ENCODE peak calls at places on chromosomes 5 and 9, in four cellular contexts. One of them, this sample, is unnamed.

GRCh38 chr5:34657550-34657921 is 1.4 kb downstream of the RAI14 start:
- DNase-seq in right atrium auricular region: no peak
- DNase-seq in neural progenitor cell: peak
- DNase-seq in GM20000: peak
- DNase-seq in this sample: no peak

GRCh38 chr9:100933656-100934055 is 94.9 kb upstream of the PLPPR1 start:
- DNase-seq in GM20000: no peak
- DNase-seq in neural progenitor cell: no peak
- DNase-seq in right atrium auricular region: no peak
- DNase-seq in this sample: no peak

GRCh38 chr9:38003946-38004808 is 64.8 kb downstream of the SHB start:
- DNase-seq in GM20000: no peak
- DNase-seq in right atrium auricular region: no peak
- DNase-seq in neural progenitor cell: no peak
- DNase-seq in this sample: no peak

GRCh38 chr5:58088941-58089340 is 370.9 kb downstream of the PLK2 start:
- DNase-seq in right atrium auricular region: no peak
- DNase-seq in neural progenitor cell: no peak
- DNase-seq in GM20000: no peak
- DNase-seq in this sample: no peak

GRCh38 chr5:34762321-34762871 is 76.6 kb upstream of the TTC23L start:
- DNase-seq in right atrium auricular region: no peak
- DNase-seq in neural progenitor cell: no peak
- DNase-seq in GM20000: no peak
- DNase-seq in this sample: peak

GRCh38 chr5:134263801-134264200 is 37.9 kb upstream of the PPP2CA start:
- DNase-seq in GM20000: no peak
- DNase-seq in neural progenitor cell: no peak
- DNase-seq in right atrium auricular region: no peak
- DNase-seq in this sample: no peak

GRCh38 chr9:132590318-132591182 is 8.1 kb downstream of the BARHL1 start:
- DNase-seq in GM20000: no peak
- DNase-seq in right atrium auricular region: no peak
- DNase-seq in neural progenitor cell: peak
- DNase-seq in this sample: no peak

GRCh38 chr5:67636091-67636490 is 439.5 kb upstream of the CD180 start:
- DNase-seq in GM20000: no peak
- DNase-seq in right atrium auricular region: peak
- DNase-seq in neural progenitor cell: no peak
- DNase-seq in this sample: no peak

GRCh38 chr5:71533142-71533541 is 54.0 kb upstream of the MCCC2 start:
- DNase-seq in GM20000: no peak
- DNase-seq in neural progenitor cell: no peak
- DNase-seq in right atrium auricular region: no peak
- DNase-seq in this sample: no peak

GRCh38 chr5:96835727-96836126 is 28.0 kb upstream of the ERAP1 start:
- DNase-seq in right atrium auricular region: no peak
- DNase-seq in neural progenitor cell: no peak
- DNase-seq in GM20000: no peak
- DNase-seq in this sample: no peak
- TF ChIP-seq CTCF in right atrium auricular region: no peak
- TF ChIP-seq CTCF in neural progenitor cell: no peak
- TF ChIP-seq CTCF in GM20000: no peak
- TF ChIP-seq CTCF in this sample: no peak

GRCh38 chr9:96245399-96245798 is 56.6 kb downstream of the HSD17B3 start:
- DNase-seq in GM20000: no peak
- DNase-seq in neural progenitor cell: peak
- DNase-seq in right atrium auricular region: no peak
- DNase-seq in this sample: no peak
- TF ChIP-seq CTCF in GM20000: no peak
- TF ChIP-seq CTCF in neural progenitor cell: peak
- TF ChIP-seq CTCF in right atrium auricular region: peak
- TF ChIP-seq CTCF in this sample: no peak

GRCh38 chr5:13478831-13479465 is 465.5 kb downstream of the DNAH5 start:
- DNase-seq in GM20000: peak
- DNase-seq in right atrium auricular region: no peak
- DNase-seq in neural progenitor cell: peak
- DNase-seq in this sample: no peak
- TF ChIP-seq CTCF in GM20000: no peak
- TF ChIP-seq CTCF in right atrium auricular region: peak
- TF ChIP-seq CTCF in neural progenitor cell: peak
- TF ChIP-seq CTCF in this sample: peak

GRCh38 chr5:168779333-168779732 is 200.2 kb upstream of the PANK3 start:
- DNase-seq in right atrium auricular region: no peak
- DNase-seq in GM20000: no peak
- DNase-seq in neural progenitor cell: no peak
- DNase-seq in this sample: no peak
- TF ChIP-seq CTCF in right atrium auricular region: no peak
- TF ChIP-seq CTCF in GM20000: no peak
- TF ChIP-seq CTCF in neural progenitor cell: no peak
- TF ChIP-seq CTCF in this sample: no peak

DNA sequence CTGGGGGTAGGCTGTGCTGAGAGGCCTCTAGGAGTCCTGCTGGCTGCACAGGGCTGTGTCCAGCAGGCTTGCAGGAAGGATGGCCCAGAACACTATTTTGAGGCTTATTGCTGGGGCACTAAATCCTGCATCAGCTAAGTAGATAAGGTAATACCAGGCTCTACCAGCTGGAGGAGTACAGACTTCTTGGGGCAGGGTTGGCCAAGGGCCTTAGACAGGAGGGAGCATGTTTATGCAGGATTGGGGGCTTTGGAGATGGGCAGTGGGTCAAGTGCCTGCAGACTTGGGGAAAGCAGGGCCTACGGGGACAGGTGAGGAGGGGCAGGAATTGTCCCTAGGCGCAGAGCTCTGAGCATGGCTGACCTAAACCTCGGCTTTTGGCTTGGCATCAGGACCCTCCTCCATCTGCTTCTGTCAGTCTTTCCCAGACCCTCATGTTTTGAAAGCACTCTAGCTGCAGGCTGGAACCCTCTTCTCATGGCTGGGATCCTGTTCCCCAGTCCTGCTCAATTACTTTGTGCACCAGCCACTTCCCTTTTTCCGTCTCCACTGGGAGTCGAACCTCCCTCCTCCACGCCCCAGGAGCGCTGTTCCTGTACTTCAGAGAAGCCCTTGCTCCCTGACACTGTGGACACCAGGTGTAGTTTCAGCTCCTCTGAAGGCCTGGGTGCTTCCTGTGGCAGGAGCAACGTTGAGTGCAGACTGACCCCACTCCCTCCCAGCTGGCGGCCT is 61.0 kb upstream of the SPTLC1 start:
- DNase-seq in neural progenitor cell: peak
- DNase-seq in GM20000: no peak
- DNase-seq in right atrium auricular region: no peak
- DNase-seq in this sample: peak
- TF ChIP-seq CTCF in neural progenitor cell: peak
- TF ChIP-seq CTCF in GM20000: no peak
- TF ChIP-seq CTCF in right atrium auricular region: no peak
- TF ChIP-seq CTCF in this sample: peak

DNA sequence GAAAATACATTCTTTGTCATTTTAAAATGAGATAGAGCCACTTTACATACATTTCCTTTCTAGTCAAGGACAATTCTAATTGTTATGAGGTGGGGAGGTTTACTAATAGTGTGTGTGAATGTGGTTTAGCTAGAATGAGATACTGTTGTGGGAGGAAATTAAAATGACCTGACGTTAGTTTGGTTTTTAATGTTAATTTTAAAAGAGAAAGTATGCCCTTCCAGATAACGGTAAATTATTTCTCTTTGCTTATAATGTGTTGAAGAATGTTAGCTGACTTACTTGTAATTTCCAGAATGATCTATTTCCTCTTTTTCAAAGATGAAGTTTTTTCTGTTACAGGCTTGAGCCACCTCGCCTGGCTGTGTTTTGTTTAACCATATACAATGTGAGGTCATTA is 1.7 kb upstream of the TAF7 start:
- DNase-seq in GM20000: no peak
- DNase-seq in right atrium auricular region: no peak
- DNase-seq in neural progenitor cell: no peak
- DNase-seq in this sample: no peak
- TF ChIP-seq CTCF in GM20000: no peak
- TF ChIP-seq CTCF in right atrium auricular region: no peak
- TF ChIP-seq CTCF in neural progenitor cell: no peak
- TF ChIP-seq CTCF in this sample: no peak

GRCh38 chr5:8114597-8115266 is 245.8 kb downstream of the MTRR start:
- DNase-seq in right atrium auricular region: no peak
- DNase-seq in neural progenitor cell: no peak
- DNase-seq in GM20000: no peak
- DNase-seq in this sample: no peak
- TF ChIP-seq CTCF in right atrium auricular region: no peak
- TF ChIP-seq CTCF in neural progenitor cell: no peak
- TF ChIP-seq CTCF in GM20000: no peak
- TF ChIP-seq CTCF in this sample: no peak

GRCh38 chr9:91676042-91676441 is 252.4 kb upstream of the NFIL3 start:
- DNase-seq in right atrium auricular region: peak
- DNase-seq in neural progenitor cell: no peak
- DNase-seq in GM20000: no peak
- DNase-seq in this sample: no peak
- TF ChIP-seq CTCF in right atrium auricular region: no peak
- TF ChIP-seq CTCF in neural progenitor cell: no peak
- TF ChIP-seq CTCF in GM20000: no peak
- TF ChIP-seq CTCF in this sample: no peak

GRCh38 chr9:130321539-130321938 is 56.0 kb downstream of the HMCN2 start:
- DNase-seq in right atrium auricular region: no peak
- DNase-seq in GM20000: no peak
- DNase-seq in neural progenitor cell: no peak
- DNase-seq in this sample: no peak

GRCh38 chr9:130319944-130320696 is 54.6 kb downstream of the HMCN2 start:
- DNase-seq in GM20000: no peak
- DNase-seq in right atrium auricular region: no peak
- DNase-seq in neural progenitor cell: no peak
- DNase-seq in this sample: no peak

GRCh38 chr9:130319300-130319699 is 53.7 kb downstream of the HMCN2 start:
- DNase-seq in right atrium auricular region: no peak
- DNase-seq in GM20000: no peak
- DNase-seq in neural progenitor cell: no peak
- DNase-seq in this sample: no peak

GRCh38 chr9:130321082-130321481 is 55.5 kb downstream of the HMCN2 start:
- DNase-seq in neural progenitor cell: no peak
- DNase-seq in right atrium auricular region: no peak
- DNase-seq in GM20000: no peak
- DNase-seq in this sample: no peak

DNA sequence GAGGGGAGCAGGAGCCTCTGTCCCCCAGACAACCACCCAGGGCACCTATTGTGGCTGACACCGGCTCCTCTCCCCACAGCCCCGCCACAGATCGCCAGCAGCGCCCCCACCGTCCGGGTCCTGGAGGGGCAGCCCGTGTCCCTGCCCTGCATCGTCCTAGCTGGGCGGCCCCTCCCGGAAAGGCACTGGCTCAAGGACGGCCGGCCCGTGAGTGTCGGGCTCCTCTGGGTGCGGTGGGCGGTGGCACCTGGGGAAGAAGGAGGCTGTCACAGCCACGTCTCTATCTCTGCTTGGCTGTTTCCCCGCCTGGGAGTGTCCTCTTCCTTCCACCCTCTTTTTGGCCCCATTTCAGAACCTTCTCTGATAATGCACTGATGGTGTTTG is 55.1 kb downstream of the HMCN2 start:
- DNase-seq in right atrium auricular region: no peak
- DNase-seq in GM20000: no peak
- DNase-seq in neural progenitor cell: peak
- DNase-seq in this sample: no peak
- TF ChIP-seq CTCF in right atrium auricular region: peak
- TF ChIP-seq CTCF in GM20000: no peak
- TF ChIP-seq CTCF in neural progenitor cell: peak
- TF ChIP-seq CTCF in this sample: no peak

This sample was measured in osteocyte.